ENCODE peak calls at places on chromosomes 16 and 17, in ten cellular contexts. B is colonic mucosa, L is GM20000, E is HFF-Myc, Q is fibroblast of mammary gland, W is RWPE1, D is Calu3, O is lower lobe of right lung, C is pancreas, X is ascending aorta. I is an unnamed sample.
A peak's percentile ranks its signal among the peaks of the same experiment; 100 is the strongest.

GRCh38 chr16:87964049-87964448 is 12.8 kb downstream of the BANP start:
- DNase-seq in B (no peak), L (no peak), E (no peak), Q (peak; percentile 46), W (no peak), D (no peak), O (no peak), C (no peak), X (no peak), I (no peak)

GRCh38 chr17:13395872-13396271 is 205.9 kb downstream of the HS3ST3A1 start:
- DNase-seq in B (no peak), L (no peak), E (no peak), Q (peak; percentile 77), W (peak; percentile 26), D (no peak), O (no peak), C (no peak), X (no peak), I (no peak)

GRCh38 chr16:31382485-31383161 is 10.5 kb upstream of the ITGAD start:
- DNase-seq in B (peak; percentile 59), L (peak; percentile 82), E (no peak), Q (peak; percentile 45), W (peak; percentile 67), D (peak; percentile 83), O (peak; percentile 82), C (peak; percentile 76), X (no peak), I (peak; percentile 83)

GRCh38 chr16:27240948-27241531 is 27.5 kb downstream of the NSMCE1 start:
- DNase-seq in B (no peak), L (no peak), E (no peak), Q (peak; percentile 85), W (no peak), D (no peak), O (peak; percentile 38), C (no peak), X (no peak), I (no peak)

GRCh38 chr17:46865100-46865499 is 13.7 kb downstream of the WNT9B start:
- DNase-seq in B (no peak), L (no peak), E (peak; percentile 4), Q (no peak), W (no peak), D (no peak), O (no peak), C (no peak), X (no peak), I (no peak)

GRCh38 chr16:14564881-14565687 is 65.0 kb downstream of the PARN start:
- DNase-seq in B (no peak), L (no peak), E (no peak), Q (peak; percentile 36), W (peak; percentile 19), D (no peak), O (no peak), C (no peak), X (no peak), I (no peak)

GRCh38 chr16:30644334-30644830 is 6.4 kb upstream of the PRR14 start:
- DNase-seq in B (no peak), L (no peak), E (no peak), Q (no peak), W (no peak), D (no peak), O (no peak), C (no peak), X (no peak), I (no peak)

GRCh38 chr16:69166221-69166833 is 20.6 kb upstream of the SNTB2 start:
- DNase-seq in B (no peak), L (peak; percentile 38), E (peak; percentile 81), Q (peak; percentile 80), W (no peak), D (no peak), O (no peak), C (no peak), X (no peak), I (peak; percentile 71)

GRCh38 chr16:66416981-66417700 is 10.0 kb upstream of the BEAN1 start:
- DNase-seq in B (peak; percentile 12), L (no peak), E (no peak), Q (peak; percentile 95), W (no peak), D (no peak), O (no peak), C (no peak), X (no peak), I (no peak)

GRCh38 chr16:66421891-66422290 is 5.2 kb upstream of the BEAN1 start:
- DNase-seq in B (no peak), L (no peak), E (no peak), Q (no peak), W (no peak), D (no peak), O (no peak), C (no peak), X (no peak), I (no peak)

GRCh38 chr16:66420396-66420795 is 6.7 kb upstream of the BEAN1 start:
- DNase-seq in B (no peak), L (no peak), E (no peak), Q (no peak), W (no peak), D (no peak), O (no peak), C (no peak), X (no peak), I (no peak)

GRCh38 chr16:66418165-66418962 is 8.7 kb upstream of the BEAN1 start:
- DNase-seq in B (no peak), L (no peak), E (no peak), Q (no peak), W (no peak), D (no peak), O (no peak), C (no peak), X (no peak), I (no peak)

DNA sequence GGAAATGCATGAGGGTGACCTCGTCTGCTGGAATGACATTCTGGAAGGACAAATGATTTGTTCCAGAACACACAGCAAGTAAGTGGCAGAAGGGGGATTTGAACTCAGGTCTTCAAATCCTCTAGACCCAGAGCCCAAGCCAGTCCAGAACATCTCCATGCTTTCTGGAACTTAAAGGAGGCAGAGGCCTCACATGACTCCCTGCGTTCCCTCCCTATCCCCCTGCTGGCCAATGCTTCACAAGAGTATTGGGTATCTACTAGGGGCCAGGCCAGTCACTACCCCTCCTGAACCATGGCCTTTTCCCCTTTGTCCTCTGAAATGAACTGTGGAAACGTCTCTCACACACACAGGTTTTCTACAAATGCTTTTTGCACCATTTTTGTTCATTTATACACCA is 7.6 kb upstream of the BEAN1 start:
- DNase-seq in B (no peak), L (no peak), E (no peak), Q (no peak), W (no peak), D (no peak), O (no peak), C (no peak), X (no peak), I (no peak)
- TF ChIP-seq CTCF in B (no peak), L (no peak), E (no peak), Q (no peak), W (no peak), D (peak; percentile 15), O (no peak), C (no peak), X (no peak), I (no peak)

GRCh38 chr16:16071631-16072244 is 122.3 kb downstream of the ABCC1 start:
- DNase-seq in B (no peak), L (no peak), E (no peak), Q (no peak), W (no peak), D (no peak), O (no peak), C (peak; percentile 69), X (no peak), I (no peak)

GRCh38 chr16:16075463-16076399 is 126.3 kb downstream of the ABCC1 start:
- DNase-seq in B (peak; percentile 24), L (no peak), E (no peak), Q (peak; percentile 60), W (no peak), D (no peak), O (peak; percentile 87), C (no peak), X (peak; percentile 55), I (no peak)

GRCh38 chr16:16076400-16076901 is 127.0 kb downstream of the ABCC1 start:
- DNase-seq in B (no peak), L (no peak), E (no peak), Q (no peak), W (no peak), D (no peak), O (no peak), C (no peak), X (no peak), I (no peak)

GRCh38 chr16:16073884-16074781 is 124.7 kb downstream of the ABCC1 start:
- DNase-seq in B (no peak), L (no peak), E (peak; percentile 62), Q (peak; percentile 46), W (no peak), D (peak; percentile 90), O (peak; percentile 73), C (peak; percentile 69), X (no peak), I (no peak)
- TF ChIP-seq CTCF in B (no peak), L (no peak), E (no peak), Q (no peak), W (no peak), D (no peak), O (no peak), C (no peak), X (no peak), I (no peak)

GRCh38 chr17:65092262-65092661 is 35.7 kb upstream of the GNA13 start:
- DNase-seq in B (no peak), L (no peak), E (no peak), Q (peak; percentile 88), W (no peak), D (no peak), O (no peak), C (no peak), X (no peak), I (no peak)

GRCh38 chr17:65095465-65095864 is 38.9 kb upstream of the GNA13 start:
- DNase-seq in B (no peak), L (no peak), E (no peak), Q (no peak), W (no peak), D (no peak), O (no peak), C (no peak), X (no peak), I (no peak)

GRCh38 chr17:65097110-65097509 is 40.1 kb upstream of the RGS9 start:
- DNase-seq in B (no peak), L (no peak), E (no peak), Q (no peak), W (no peak), D (no peak), O (no peak), C (no peak), X (no peak), I (no peak)

GRCh38 chr17:65088621-65089385 is 32.3 kb upstream of the GNA13 start:
- DNase-seq in B (no peak), L (no peak), E (no peak), Q (peak; percentile 39), W (no peak), D (no peak), O (no peak), C (no peak), X (no peak), I (no peak)

GRCh38 chr17:65093930-65094329 is 37.4 kb upstream of the GNA13 start:
- DNase-seq in B (no peak), L (no peak), E (no peak), Q (no peak), W (no peak), D (no peak), O (no peak), C (no peak), X (no peak), I (no peak)
- TF ChIP-seq CTCF in B (no peak), L (no peak), E (peak; percentile 30), Q (peak; percentile 17), W (no peak), D (no peak), O (no peak), C (no peak), X (no peak), I (no peak)

GRCh38 chr16:57862698-57863433 is 60.6 kb upstream of the KIFC3 start:
- DNase-seq in B (peak; percentile 21), L (no peak), E (no peak), Q (no peak), W (no peak), D (no peak), O (no peak), C (no peak), X (no peak), I (no peak)

GRCh38 chr16:57865746-57866528 is 63.6 kb upstream of the KIFC3 start:
- DNase-seq in B (no peak), L (no peak), E (no peak), Q (no peak), W (peak; percentile 62), D (no peak), O (no peak), C (no peak), X (no peak), I (no peak)

GRCh38 chr16:57867000-57867561 is 64.8 kb upstream of the KIFC3 start:
- DNase-seq in B (no peak), L (no peak), E (no peak), Q (no peak), W (no peak), D (no peak), O (no peak), C (no peak), X (no peak), I (no peak)

GRCh38 chr16:57866529-57866918 is 64.2 kb upstream of the KIFC3 start:
- DNase-seq in B (no peak), L (no peak), E (no peak), Q (no peak), W (no peak), D (no peak), O (no peak), C (no peak), X (no peak), I (no peak)

DNA sequence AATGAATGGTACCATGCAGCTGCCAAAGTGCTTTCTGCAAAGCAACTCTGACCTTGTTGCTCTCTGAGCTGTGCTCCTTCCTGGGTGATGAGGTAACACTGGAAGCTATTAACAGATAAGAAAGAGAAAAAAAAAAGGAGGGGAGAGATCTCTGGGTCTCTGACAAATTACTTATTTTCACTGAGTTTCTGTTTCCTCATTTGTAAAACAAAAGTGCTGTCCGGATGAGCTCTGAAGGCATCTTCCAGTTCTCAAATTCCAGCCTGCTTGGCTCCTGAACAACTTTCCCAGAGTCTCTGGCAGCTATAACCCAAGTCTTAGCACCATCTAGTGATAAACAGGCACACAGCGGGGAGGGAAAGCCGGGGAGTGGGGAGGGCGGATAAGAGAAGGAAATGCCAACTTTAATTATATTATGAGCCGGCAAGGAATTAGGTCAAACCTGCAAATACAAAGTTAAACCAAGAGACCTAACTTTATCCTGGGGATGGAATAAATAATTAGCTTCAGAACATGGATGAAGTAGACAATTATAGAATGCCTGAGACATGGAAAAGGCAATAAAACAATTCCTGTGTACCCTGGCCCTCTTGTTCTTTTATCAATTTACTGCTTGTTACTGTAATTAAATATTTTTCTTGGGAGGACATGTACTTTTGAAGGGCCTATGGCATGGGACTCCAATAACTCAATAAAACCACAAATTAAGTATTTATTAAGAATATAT is 61.3 kb upstream of the KIFC3 start:
- DNase-seq in B (peak; percentile 58), L (no peak), E (peak; percentile 51), Q (peak; percentile 79), W (peak; percentile 79), D (peak; percentile 75), O (peak; percentile 60), C (peak; percentile 75), X (no peak), I (no peak)
- TF ChIP-seq CTCF in B (peak; percentile 51), L (peak; percentile 11), E (peak; percentile 65), Q (peak; percentile 64), W (peak; percentile 82), D (peak; percentile 40), O (peak; percentile 67), C (peak; percentile 42), X (peak; percentile 77), I (peak; percentile 43)

I was measured in GM10248.